ENCODE peak calls at places on chromosomes 11 and 22, in four cellular contexts. One of them, this sample, is unnamed.

GRCh38 chr11:84817998-84818397 is 809.1 kb downstream of the DLG2 start:
- DNase-seq in CD4-positive, alpha-beta T cell: no peak
- DNase-seq in B cell: no peak
- DNase-seq in fibroblast of pulmonary artery: peak; percentile 73
- DNase-seq in this sample: no peak

GRCh38 chr22:21567456-21568206 is at the start of gene UBE2L3:
- DNase-seq in CD4-positive, alpha-beta T cell: peak; percentile 77
- DNase-seq in B cell: peak; percentile 97
- DNase-seq in fibroblast of pulmonary artery: peak; percentile 74
- DNase-seq in this sample: peak; percentile 92

GRCh38 chr11:106467486-106467885 is 390.0 kb downstream of the AASDHPPT start:
- DNase-seq in CD4-positive, alpha-beta T cell: no peak
- DNase-seq in B cell: no peak
- DNase-seq in fibroblast of pulmonary artery: no peak
- DNase-seq in this sample: no peak

GRCh38 chr11:65400295-65401072 is 14.0 kb downstream of the FRMD8 start:
- DNase-seq in CD4-positive, alpha-beta T cell: no peak
- DNase-seq in B cell: no peak
- DNase-seq in fibroblast of pulmonary artery: no peak
- DNase-seq in this sample: no peak

GRCh38 chr11:112795142-112795815 is 165.9 kb upstream of the NCAM1 start:
- DNase-seq in CD4-positive, alpha-beta T cell: no peak
- DNase-seq in B cell: no peak
- DNase-seq in fibroblast of pulmonary artery: peak; percentile 69
- DNase-seq in this sample: peak; percentile 67

GRCh38 chr22:19291218-19291579 is 320 bp downstream of the CLTCL1 start:
- DNase-seq in CD4-positive, alpha-beta T cell: peak; percentile 8
- DNase-seq in B cell: peak; percentile 55
- DNase-seq in fibroblast of pulmonary artery: peak; percentile 21
- DNase-seq in this sample: peak; percentile 36

GRCh38 chr11:28144808-28145207 is 36.6 kb downstream of the METTL15 start:
- DNase-seq in CD4-positive, alpha-beta T cell: no peak
- DNase-seq in B cell: no peak
- DNase-seq in fibroblast of pulmonary artery: peak; percentile 26
- DNase-seq in this sample: no peak

GRCh38 chr11:92979176-92979575 is 9.7 kb downstream of the MTNR1B start:
- DNase-seq in CD4-positive, alpha-beta T cell: no peak
- DNase-seq in B cell: no peak
- DNase-seq in fibroblast of pulmonary artery: peak; percentile 6
- DNase-seq in this sample: no peak

GRCh38 chr11:27909386-27909785 is 198.6 kb downstream of the KIF18A start:
- DNase-seq in CD4-positive, alpha-beta T cell: no peak
- DNase-seq in B cell: no peak
- DNase-seq in fibroblast of pulmonary artery: no peak
- DNase-seq in this sample: no peak

GRCh38 chr22:44497218-44497903 is 672 bp downstream of the RTL6 start:
- DNase-seq in CD4-positive, alpha-beta T cell: no peak
- DNase-seq in B cell: no peak
- DNase-seq in fibroblast of pulmonary artery: peak; percentile 26
- DNase-seq in this sample: peak; percentile 43

GRCh38 chr11:118744001-118744400 is 47.0 kb downstream of the DDX6 start:
- DNase-seq in CD4-positive, alpha-beta T cell: no peak
- DNase-seq in B cell: no peak
- DNase-seq in fibroblast of pulmonary artery: no peak
- DNase-seq in this sample: no peak

GRCh38 chr11:132942611-132943324 is 589.5 kb downstream of the OPCML start:
- DNase-seq in CD4-positive, alpha-beta T cell: no peak
- DNase-seq in B cell: no peak
- DNase-seq in fibroblast of pulmonary artery: no peak
- DNase-seq in this sample: no peak

GRCh38 chr11:3123316-3123715 is 41.8 kb downstream of the OSBPL5 start:
- DNase-seq in CD4-positive, alpha-beta T cell: no peak
- DNase-seq in B cell: no peak
- DNase-seq in fibroblast of pulmonary artery: no peak
- DNase-seq in this sample: no peak

GRCh38 chr11:125332821-125333220 is 163.2 kb downstream of the FEZ1 start:
- DNase-seq in CD4-positive, alpha-beta T cell: no peak
- DNase-seq in B cell: no peak
- DNase-seq in fibroblast of pulmonary artery: no peak
- DNase-seq in this sample: no peak

DNA sequence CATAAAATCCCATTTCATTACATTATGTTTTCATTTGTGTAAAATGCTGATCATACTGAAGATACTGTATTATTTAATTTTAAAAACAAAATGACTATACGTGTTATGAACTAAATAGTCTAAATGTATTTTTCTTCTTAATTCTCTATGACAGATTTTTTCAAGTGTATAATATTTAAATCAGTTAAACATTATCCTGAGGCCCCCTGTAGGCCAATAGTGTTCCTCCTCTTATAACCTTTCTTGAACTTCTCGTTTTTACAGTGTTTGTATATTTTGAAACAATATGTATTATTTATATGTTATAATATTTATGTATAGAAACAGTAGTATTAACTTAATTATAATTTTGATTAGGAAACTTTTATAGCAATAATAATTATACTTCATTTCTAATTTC is 151.1 kb upstream of the CHORDC1 start:
- DNase-seq in CD4-positive, alpha-beta T cell: no peak
- DNase-seq in B cell: no peak
- DNase-seq in fibroblast of pulmonary artery: no peak
- DNase-seq in this sample: no peak
- TF ChIP-seq CTCF in CD4-positive, alpha-beta T cell: no peak
- TF ChIP-seq CTCF in B cell: no peak
- TF ChIP-seq CTCF in fibroblast of pulmonary artery: no peak
- TF ChIP-seq CTCF in this sample: no peak

GRCh38 chr11:893008-893654 is 17.5 kb downstream of the CHID1 start:
- DNase-seq in CD4-positive, alpha-beta T cell: no peak
- DNase-seq in B cell: no peak
- DNase-seq in fibroblast of pulmonary artery: no peak
- DNase-seq in this sample: no peak

GRCh38 chr11:895331-896223 is 15.0 kb downstream of the CHID1 start:
- DNase-seq in CD4-positive, alpha-beta T cell: no peak
- DNase-seq in B cell: no peak
- DNase-seq in fibroblast of pulmonary artery: no peak
- DNase-seq in this sample: no peak

GRCh38 chr11:897226-898159 is 13.1 kb downstream of the CHID1 start:
- DNase-seq in CD4-positive, alpha-beta T cell: no peak
- DNase-seq in B cell: no peak
- DNase-seq in fibroblast of pulmonary artery: no peak
- DNase-seq in this sample: no peak

GRCh38 chr11:892106-892505 is 18.5 kb downstream of the CHID1 start:
- DNase-seq in CD4-positive, alpha-beta T cell: no peak
- DNase-seq in B cell: no peak
- DNase-seq in fibroblast of pulmonary artery: no peak
- DNase-seq in this sample: no peak

DNA sequence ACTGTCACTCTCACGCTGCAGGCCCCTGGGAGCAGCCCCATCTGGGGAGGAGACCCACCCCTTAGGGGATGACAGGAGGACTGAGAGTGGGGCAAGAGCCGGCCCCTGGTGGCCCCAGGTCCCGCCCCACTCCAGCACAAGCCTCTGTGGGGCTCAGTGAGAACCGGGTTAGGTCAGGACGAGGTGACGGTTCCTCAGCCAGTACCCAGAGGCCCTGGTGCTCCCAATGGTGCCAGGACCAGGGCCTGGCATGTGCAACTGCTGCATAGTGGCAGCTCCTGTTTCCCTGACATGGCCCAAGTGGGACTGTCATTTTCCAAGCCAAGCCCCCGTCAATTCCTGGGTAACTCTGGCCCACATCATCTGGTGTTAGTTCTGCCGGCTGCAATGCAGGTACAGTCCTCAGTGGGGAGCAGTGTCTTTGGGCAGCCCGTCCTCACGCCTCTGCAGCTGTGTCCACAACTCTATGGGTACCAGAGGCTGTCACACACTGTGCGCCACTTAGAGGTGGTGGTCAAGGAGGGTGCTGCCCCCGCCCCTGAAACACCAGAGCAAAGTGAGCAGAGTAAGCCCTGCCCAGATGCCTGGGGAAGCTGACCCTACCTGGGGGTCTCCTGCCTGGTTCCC is 15.9 kb downstream of the CHID1 start:
- DNase-seq in CD4-positive, alpha-beta T cell: no peak
- DNase-seq in B cell: no peak
- DNase-seq in fibroblast of pulmonary artery: no peak
- DNase-seq in this sample: no peak
- TF ChIP-seq CTCF in CD4-positive, alpha-beta T cell: no peak
- TF ChIP-seq CTCF in B cell: no peak
- TF ChIP-seq CTCF in fibroblast of pulmonary artery: no peak
- TF ChIP-seq CTCF in this sample: no peak

GRCh38 chr22:38051261-38051660 is 5.9 kb upstream of the PICK1 start:
- DNase-seq in CD4-positive, alpha-beta T cell: no peak
- DNase-seq in B cell: no peak
- DNase-seq in fibroblast of pulmonary artery: no peak
- DNase-seq in this sample: no peak
- TF ChIP-seq CTCF in CD4-positive, alpha-beta T cell: no peak
- TF ChIP-seq CTCF in B cell: no peak
- TF ChIP-seq CTCF in fibroblast of pulmonary artery: no peak
- TF ChIP-seq CTCF in this sample: no peak

GRCh38 chr11:1839924-1840779 is 1.4 kb downstream of the TNNI2 start:
- DNase-seq in CD4-positive, alpha-beta T cell: no peak
- DNase-seq in B cell: peak; percentile 94
- DNase-seq in fibroblast of pulmonary artery: no peak
- DNase-seq in this sample: peak; percentile 80
- TF ChIP-seq CTCF in CD4-positive, alpha-beta T cell: no peak
- TF ChIP-seq CTCF in B cell: no peak
- TF ChIP-seq CTCF in fibroblast of pulmonary artery: no peak
- TF ChIP-seq CTCF in this sample: no peak

GRCh38 chr11:256952-257737 is 20.4 kb downstream of the PSMD13 start:
- DNase-seq in CD4-positive, alpha-beta T cell: no peak
- DNase-seq in B cell: no peak
- DNase-seq in fibroblast of pulmonary artery: no peak
- DNase-seq in this sample: peak; percentile 66

GRCh38 chr11:255816-256215 is 19.0 kb downstream of the PSMD13 start:
- DNase-seq in CD4-positive, alpha-beta T cell: no peak
- DNase-seq in B cell: no peak
- DNase-seq in fibroblast of pulmonary artery: no peak
- DNase-seq in this sample: no peak

GRCh38 chr11:259374-259773 is 18.8 kb upstream of the NLRP6 start:
- DNase-seq in CD4-positive, alpha-beta T cell: no peak
- DNase-seq in B cell: no peak
- DNase-seq in fibroblast of pulmonary artery: no peak
- DNase-seq in this sample: no peak

GRCh38 chr11:255176-255575 is 18.4 kb downstream of the PSMD13 start:
- DNase-seq in CD4-positive, alpha-beta T cell: no peak
- DNase-seq in B cell: no peak
- DNase-seq in fibroblast of pulmonary artery: peak; percentile 66
- DNase-seq in this sample: no peak

DNA sequence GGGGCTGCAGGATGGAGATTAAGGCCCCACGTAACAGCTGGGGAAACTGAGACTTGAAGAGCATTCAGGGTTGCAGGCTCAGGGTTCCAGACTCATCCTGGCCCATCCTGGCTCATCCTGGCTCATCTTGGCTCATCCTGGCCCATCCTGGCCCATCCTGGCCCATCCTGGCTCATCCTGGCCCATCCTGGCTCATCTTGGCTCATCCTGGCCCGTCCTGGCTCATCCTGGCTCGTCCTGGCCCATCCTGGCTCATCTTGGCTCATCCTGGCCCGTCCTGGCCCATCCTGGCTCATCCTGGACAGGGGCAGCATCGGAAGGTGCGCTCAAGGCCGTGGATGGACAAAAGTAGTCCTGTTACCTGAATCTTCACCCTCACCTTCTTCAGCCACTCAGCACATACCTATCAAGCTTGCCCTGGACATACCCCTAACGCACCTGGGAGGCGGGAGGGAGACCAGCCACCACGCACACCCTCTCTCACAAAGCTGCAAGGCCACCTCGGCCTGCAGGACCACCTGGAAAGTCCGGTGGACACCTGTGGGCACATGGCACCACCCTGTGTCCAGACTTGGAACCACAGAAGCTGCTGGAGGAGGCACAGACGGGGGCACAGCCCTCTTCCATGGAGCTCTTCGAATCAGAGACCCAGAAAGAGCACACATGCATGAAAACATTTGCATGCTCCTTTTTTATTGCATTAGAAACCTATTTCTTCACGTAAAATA is 20.3 kb upstream of the NLRP6 start:
- DNase-seq in CD4-positive, alpha-beta T cell: no peak
- DNase-seq in B cell: no peak
- DNase-seq in fibroblast of pulmonary artery: no peak
- DNase-seq in this sample: no peak
- TF ChIP-seq CTCF in CD4-positive, alpha-beta T cell: no peak
- TF ChIP-seq CTCF in B cell: no peak
- TF ChIP-seq CTCF in fibroblast of pulmonary artery: peak; percentile 25
- TF ChIP-seq CTCF in this sample: peak; percentile 16

DNA sequence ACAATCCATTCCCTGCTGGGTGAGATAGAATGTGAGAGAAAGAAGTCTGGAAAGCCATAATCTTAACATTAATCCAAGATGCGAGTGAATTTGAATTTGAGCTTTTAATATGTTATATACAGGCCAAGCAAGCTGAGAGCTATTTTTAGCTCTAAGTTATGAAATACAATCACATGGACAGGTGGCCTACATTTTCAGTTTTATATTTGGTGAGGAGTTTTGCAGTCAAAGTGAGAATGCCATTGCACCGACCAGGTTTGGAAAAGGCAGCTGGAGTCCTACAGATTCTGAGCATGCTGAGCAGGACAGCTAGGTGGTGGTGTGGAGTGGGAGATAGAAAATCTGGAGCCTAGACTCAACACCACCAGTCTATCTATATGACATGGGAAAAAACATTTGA is 12.0 kb downstream of the OR5B21 start:
- DNase-seq in CD4-positive, alpha-beta T cell: no peak
- DNase-seq in B cell: no peak
- DNase-seq in fibroblast of pulmonary artery: no peak
- DNase-seq in this sample: no peak
- TF ChIP-seq CTCF in CD4-positive, alpha-beta T cell: no peak
- TF ChIP-seq CTCF in B cell: no peak
- TF ChIP-seq CTCF in fibroblast of pulmonary artery: no peak
- TF ChIP-seq CTCF in this sample: peak; percentile 17

GRCh38 chr22:23894710-23895598 is 771 bp downstream of the MIF start:
- DNase-seq in CD4-positive, alpha-beta T cell: peak; percentile 45
- DNase-seq in B cell: peak; percentile 79
- DNase-seq in fibroblast of pulmonary artery: peak; percentile 84
- DNase-seq in this sample: peak; percentile 84
- TF ChIP-seq CTCF in CD4-positive, alpha-beta T cell: peak; percentile 49
- TF ChIP-seq CTCF in B cell: peak; percentile 55
- TF ChIP-seq CTCF in fibroblast of pulmonary artery: peak; percentile 34
- TF ChIP-seq CTCF in this sample: peak; percentile 40

GRCh38 chr11:69330330-69330729 is 36.4 kb downstream of the MYEOV start:
- DNase-seq in CD4-positive, alpha-beta T cell: no peak
- DNase-seq in B cell: no peak
- DNase-seq in fibroblast of pulmonary artery: no peak
- DNase-seq in this sample: no peak
- TF ChIP-seq CTCF in CD4-positive, alpha-beta T cell: no peak
- TF ChIP-seq CTCF in B cell: no peak
- TF ChIP-seq CTCF in fibroblast of pulmonary artery: no peak
- TF ChIP-seq CTCF in this sample: no peak

GRCh38 chr11:46383404-46383758 is 1.9 kb downstream of the MDK start:
- DNase-seq in CD4-positive, alpha-beta T cell: no peak
- DNase-seq in B cell: no peak
- DNase-seq in fibroblast of pulmonary artery: no peak
- DNase-seq in this sample: no peak
- TF ChIP-seq CTCF in CD4-positive, alpha-beta T cell: no peak
- TF ChIP-seq CTCF in B cell: no peak
- TF ChIP-seq CTCF in fibroblast of pulmonary artery: no peak
- TF ChIP-seq CTCF in this sample: no peak